ENCODE peak calls at places on chromosomes 3 and 15, in four cellular contexts. One of them, this sample, is unnamed.

GRCh38 chr3:52080830-52081719 is 24.7 kb upstream of the DUSP7 start:
- DNase-seq in kidney epithelial cell: no peak
- DNase-seq in effector memory CD8-positive, alpha-beta T cell: no peak
- DNase-seq in stimulated activated CD4-positive, alpha-beta T cell treated with anti-CD3 and anti-CD28 coated beads, Interleukin-4, amount 100 ng/mL, for 48 hours: no peak
- DNase-seq in this sample: no peak

GRCh38 chr3:188242426-188243123 is 88.6 kb downstream of the LPP start:
- DNase-seq in stimulated activated CD4-positive, alpha-beta T cell treated with anti-CD3 and anti-CD28 coated beads, Interleukin-4, amount 100 ng/mL, for 48 hours: no peak
- DNase-seq in kidney epithelial cell: no peak
- DNase-seq in effector memory CD8-positive, alpha-beta T cell: no peak
- DNase-seq in this sample: no peak

GRCh38 chr15:43410572-43411214 is 39.8 kb downstream of the TUBGCP4 start:
- DNase-seq in stimulated activated CD4-positive, alpha-beta T cell treated with anti-CD3 and anti-CD28 coated beads, Interleukin-4, amount 100 ng/mL, for 48 hours: no peak
- DNase-seq in kidney epithelial cell: no peak
- DNase-seq in effector memory CD8-positive, alpha-beta T cell: no peak
- DNase-seq in this sample: no peak

GRCh38 chr3:126657901-126658300 is 3.0 kb upstream of the TXNRD3 start:
- DNase-seq in effector memory CD8-positive, alpha-beta T cell: no peak
- DNase-seq in kidney epithelial cell: no peak
- DNase-seq in stimulated activated CD4-positive, alpha-beta T cell treated with anti-CD3 and anti-CD28 coated beads, Interleukin-4, amount 100 ng/mL, for 48 hours: no peak
- DNase-seq in this sample: no peak

GRCh38 chr3:186966406-186966805 is 36.1 kb downstream of the ST6GAL1 start:
- DNase-seq in stimulated activated CD4-positive, alpha-beta T cell treated with anti-CD3 and anti-CD28 coated beads, Interleukin-4, amount 100 ng/mL, for 48 hours: no peak
- DNase-seq in effector memory CD8-positive, alpha-beta T cell: no peak
- DNase-seq in kidney epithelial cell: no peak
- DNase-seq in this sample: no peak

GRCh38 chr3:71132995-71133730 is 450.4 kb downstream of the FOXP1 start:
- DNase-seq in stimulated activated CD4-positive, alpha-beta T cell treated with anti-CD3 and anti-CD28 coated beads, Interleukin-4, amount 100 ng/mL, for 48 hours: no peak
- DNase-seq in effector memory CD8-positive, alpha-beta T cell: no peak
- DNase-seq in kidney epithelial cell: no peak
- DNase-seq in this sample: no peak

GRCh38 chr15:93028632-93029612 is 60.1 kb downstream of the RGMA start:
- DNase-seq in stimulated activated CD4-positive, alpha-beta T cell treated with anti-CD3 and anti-CD28 coated beads, Interleukin-4, amount 100 ng/mL, for 48 hours: no peak
- DNase-seq in effector memory CD8-positive, alpha-beta T cell: no peak
- DNase-seq in kidney epithelial cell: peak; percentile 26
- DNase-seq in this sample: peak; percentile 54

GRCh38 chr15:81828135-81828534 is 217.7 kb downstream of the MEX3B start:
- DNase-seq in effector memory CD8-positive, alpha-beta T cell: no peak
- DNase-seq in kidney epithelial cell: no peak
- DNase-seq in stimulated activated CD4-positive, alpha-beta T cell treated with anti-CD3 and anti-CD28 coated beads, Interleukin-4, amount 100 ng/mL, for 48 hours: no peak
- DNase-seq in this sample: no peak

GRCh38 chr15:101439920-101440319 is 49.6 kb downstream of the PCSK6 start:
- DNase-seq in effector memory CD8-positive, alpha-beta T cell: no peak
- DNase-seq in kidney epithelial cell: no peak
- DNase-seq in stimulated activated CD4-positive, alpha-beta T cell treated with anti-CD3 and anti-CD28 coated beads, Interleukin-4, amount 100 ng/mL, for 48 hours: no peak
- DNase-seq in this sample: no peak

GRCh38 chr3:51581529-51581928 is 43.0 kb downstream of the RAD54L2 start:
- DNase-seq in kidney epithelial cell: no peak
- DNase-seq in stimulated activated CD4-positive, alpha-beta T cell treated with anti-CD3 and anti-CD28 coated beads, Interleukin-4, amount 100 ng/mL, for 48 hours: no peak
- DNase-seq in effector memory CD8-positive, alpha-beta T cell: no peak
- DNase-seq in this sample: no peak

GRCh38 chr15:77538793-77539487 is 93.8 kb downstream of the LINGO1 start:
- DNase-seq in effector memory CD8-positive, alpha-beta T cell: no peak
- DNase-seq in stimulated activated CD4-positive, alpha-beta T cell treated with anti-CD3 and anti-CD28 coated beads, Interleukin-4, amount 100 ng/mL, for 48 hours: no peak
- DNase-seq in kidney epithelial cell: no peak
- DNase-seq in this sample: no peak

GRCh38 chr15:95215016-95215415 is 983.7 kb downstream of the MCTP2 start:
- DNase-seq in stimulated activated CD4-positive, alpha-beta T cell treated with anti-CD3 and anti-CD28 coated beads, Interleukin-4, amount 100 ng/mL, for 48 hours: no peak
- DNase-seq in kidney epithelial cell: no peak
- DNase-seq in effector memory CD8-positive, alpha-beta T cell: no peak
- DNase-seq in this sample: no peak

GRCh38 chr3:140953028-140953960 is 11.7 kb downstream of the SLC25A36 start:
- DNase-seq in kidney epithelial cell: peak; percentile 9
- DNase-seq in effector memory CD8-positive, alpha-beta T cell: no peak
- DNase-seq in stimulated activated CD4-positive, alpha-beta T cell treated with anti-CD3 and anti-CD28 coated beads, Interleukin-4, amount 100 ng/mL, for 48 hours: no peak
- DNase-seq in this sample: no peak

GRCh38 chr3:57967590-57967989 is 40.6 kb upstream of the FLNB start:
- DNase-seq in effector memory CD8-positive, alpha-beta T cell: no peak
- DNase-seq in stimulated activated CD4-positive, alpha-beta T cell treated with anti-CD3 and anti-CD28 coated beads, Interleukin-4, amount 100 ng/mL, for 48 hours: no peak
- DNase-seq in kidney epithelial cell: no peak
- DNase-seq in this sample: no peak

GRCh38 chr3:112074616-112075497 is 11.3 kb upstream of the C3orf52 start:
- DNase-seq in effector memory CD8-positive, alpha-beta T cell: no peak
- DNase-seq in stimulated activated CD4-positive, alpha-beta T cell treated with anti-CD3 and anti-CD28 coated beads, Interleukin-4, amount 100 ng/mL, for 48 hours: no peak
- DNase-seq in kidney epithelial cell: peak; percentile 97
- DNase-seq in this sample: peak; percentile 99

GRCh38 chr15:83053151-83053550 is 13.9 kb downstream of the BTBD1 start:
- DNase-seq in effector memory CD8-positive, alpha-beta T cell: no peak
- DNase-seq in stimulated activated CD4-positive, alpha-beta T cell treated with anti-CD3 and anti-CD28 coated beads, Interleukin-4, amount 100 ng/mL, for 48 hours: no peak
- DNase-seq in kidney epithelial cell: peak; percentile 85
- DNase-seq in this sample: no peak